ENCODE peak calls at places on chromosomes 6 and 20, in seven cellular contexts. N, D, E, C, S, A and F are unnamed samples. For H3K36me3 and H3K27me3, the result is how much of the 10 kb centered on the place peaks cover.

GRCh38 chr6:10140824-10141223 is 274.1 kb downstream of the TFAP2A start:
- DNase-seq in C (no peak), E (no peak), S (no peak), D (no peak), N (no peak), A (peak), F (peak)

GRCh38 chr6:156729248-156729647 is 47.9 kb upstream of the ARID1B start:
- DNase-seq in D (peak), N (no peak), S (peak), C (no peak), E (no peak), A (peak), F (peak)

GRCh38 chr6:1872649-1873131 is 263.0 kb downstream of the FOXC1 start:
- DNase-seq in C (no peak), S (peak), A (peak), E (peak), N (no peak), D (no peak), F (no peak)

GRCh38 chr6:138815797-138816528 is 20.1 kb downstream of the ECT2L start:
- DNase-seq in N (peak), A (peak), E (peak), C (no peak), S (peak), D (peak), F (peak)

GRCh38 chr6:69729870-69730449 is 66.8 kb downstream of the LMBRD1 start:
- DNase-seq in N (no peak), C (no peak), E (no peak), S (peak), A (no peak), D (peak), F (peak)

GRCh38 chr6:51019785-51020184 is 201.1 kb downstream of the TFAP2B start:
- DNase-seq in D (no peak), S (no peak), N (no peak), E (no peak), C (no peak), A (no peak), F (no peak)

GRCh38 chr6:105713474-105714118 is 310.7 kb upstream of the PREP start:
- DNase-seq in S (peak), D (no peak), C (no peak), A (no peak), N (no peak), E (peak), F (peak)

GRCh38 chr6:163626073-163626867 is 211.8 kb downstream of the QKI start:
- DNase-seq in N (no peak), A (peak), D (no peak), E (no peak), C (no peak), S (no peak), F (no peak)

GRCh38 chr6:53754330-53754729 is 40.5 kb upstream of the LRRC1 start:
- DNase-seq in D (no peak), A (no peak), E (no peak), N (no peak), C (no peak), S (no peak), F (no peak)

GRCh38 chr6:5213851-5214507 is 46.8 kb downstream of the LYRM4 start:
- DNase-seq in N (peak), E (no peak), C (no peak), S (peak), D (no peak), A (peak), F (no peak)

GRCh38 chr20:50496773-50497375 is 13.3 kb upstream of the PTPN1 start:
- DNase-seq in C (no peak), S (no peak), N (no peak), A (no peak), D (no peak), E (no peak), F (peak)

GRCh38 chr6:163564536-163564935 is 150.0 kb downstream of the QKI start:
- DNase-seq in C (no peak), S (no peak), A (no peak), N (no peak), E (no peak), D (no peak), F (no peak)

GRCh38 chr20:381581-382290 is 1.2 kb downstream of the TRIB3 start:
- DNase-seq in N (peak), D (peak), A (peak), S (peak), C (peak), E (peak), F (peak)

GRCh38 chr6:108921547-108922331 is 73.5 kb downstream of the ARMC2 start:
- DNase-seq in N (no peak), S (peak), E (no peak), D (peak), A (no peak), C (no peak), F (no peak)

GRCh38 chr20:41205313-41205712 is 68.0 kb downstream of the PLCG1 start:
- DNase-seq in N (no peak), C (no peak), A (no peak), S (no peak), E (no peak), D (no peak), F (no peak)

GRCh38 chr20:6501061-6501460 is 266.4 kb upstream of the BMP2 start:
- DNase-seq in C (no peak), E (no peak), D (no peak), A (peak), N (no peak), S (peak), F (peak)

GRCh38 chr20:32538526-32538918 is 46.6 kb downstream of the NOL4L start:
- DNase-seq in A (peak), E (no peak), S (no peak), C (peak), N (no peak), D (no peak), F (no peak)

GRCh38 chr20:10511507-10512231 is 76.6 kb downstream of the SLX4IP start:
- DNase-seq in S (peak), E (peak), C (peak), D (peak), N (peak), A (peak), F (peak)

GRCh38 chr6:151276112-151276745 is 36.5 kb downstream of the AKAP12 start:
- DNase-seq in C (no peak), A (peak), E (peak), N (no peak), D (no peak), S (peak), F (peak)

GRCh38 chr6:159312204-159312603 is 143.0 kb downstream of the FNDC1 start:
- DNase-seq in C (no peak), N (no peak), S (no peak), D (no peak), A (no peak), E (no peak), F (no peak)

GRCh38 chr6:159315562-159315961 is 146.4 kb downstream of the FNDC1 start:
- DNase-seq in E (no peak), D (no peak), C (no peak), S (no peak), A (no peak), N (no peak), F (no peak)

GRCh38 chr6:159313023-159313422 is 143.8 kb downstream of the FNDC1 start:
- DNase-seq in A (no peak), E (no peak), C (no peak), D (no peak), N (no peak), S (no peak), F (no peak)

GRCh38 chr6:159309723-159310122 is 140.5 kb downstream of the FNDC1 start:
- DNase-seq in S (no peak), C (no peak), D (no peak), N (no peak), E (no peak), A (no peak), F (no peak)

GRCh38 chr6:159311618-159312017 is 142.4 kb downstream of the FNDC1 start:
- DNase-seq in N (no peak), E (peak), C (no peak), D (no peak), A (no peak), S (no peak), F (peak)
- TF ChIP-seq CTCF in N (no peak), E (peak), C (peak), D (no peak), A (no peak), S (no peak), F (peak)

GRCh38 chr6:13953061-13953705 is 28.4 kb downstream of the RNF182 start:
- DNase-seq in N (no peak), S (peak), A (peak), C (no peak), E (no peak), D (no peak), F (peak)
- H3K36me3 ChIP-seq in N (under half), S (under half), A (under half), C (under half), E (under half), D (under half), F (under half)

GRCh38 chr20:2599265-2600060 is 53.0 kb upstream of the NOP56 start:
- DNase-seq in D (no peak), E (peak), C (no peak), A (no peak), N (no peak), S (no peak), F (no peak)

GRCh38 chr20:2595076-2595475 is 57.4 kb upstream of the NOP56 start:
- DNase-seq in S (no peak), C (no peak), D (no peak), E (no peak), A (no peak), N (no peak), F (no peak)

GRCh38 chr20:2596673-2597279 is 55.7 kb upstream of the NOP56 start:
- DNase-seq in E (no peak), A (peak), C (no peak), S (peak), D (no peak), N (no peak), F (no peak)

DNA sequence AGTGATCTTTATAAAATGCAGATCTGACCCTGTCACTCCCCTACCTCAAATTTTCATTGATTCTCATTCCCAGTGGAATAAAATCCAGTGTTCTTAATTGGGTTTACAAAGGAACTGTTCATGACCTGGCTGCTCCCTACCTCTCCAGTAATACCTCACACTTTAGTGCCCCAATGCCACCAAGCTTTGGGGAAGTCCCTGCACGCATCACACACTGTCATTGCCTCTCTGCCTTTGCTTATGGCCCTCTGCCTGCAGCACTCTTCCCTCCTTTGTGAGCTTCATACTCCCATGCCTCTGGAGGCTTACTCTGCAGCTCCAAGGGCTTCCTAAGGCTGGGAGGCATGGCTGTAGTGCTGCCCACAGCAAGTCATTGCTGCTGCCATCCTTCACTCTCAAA is 57.4 kb downstream of the TMC2 start:
- DNase-seq in C (no peak), E (no peak), S (no peak), N (no peak), D (no peak), A (no peak), F (no peak)
- H3K27me3 ChIP-seq in C (under half), E (under half), S (under half), N (under half), D (under half), A (under half), F (under half)

GRCh38 chr20:45487231-45487635 is 17.7 kb downstream of the WFDC2 start:
- DNase-seq in S (no peak), A (no peak), E (peak), N (peak), D (no peak), C (no peak), F (no peak)
- TF ChIP-seq CTCF in S (peak), A (peak), E (peak), N (peak), D (peak), C (peak), F (no peak)

GRCh38 chr6:90080876-90081464 is 186.7 kb downstream of the GJA10 start:
- DNase-seq in A (no peak), N (no peak), S (no peak), D (no peak), E (no peak), C (peak), F (no peak)
- H3K36me3 ChIP-seq in A (under half), N (under half), S (under half), D (under half), E (under half), C (under half), F (under half)

DNA sequence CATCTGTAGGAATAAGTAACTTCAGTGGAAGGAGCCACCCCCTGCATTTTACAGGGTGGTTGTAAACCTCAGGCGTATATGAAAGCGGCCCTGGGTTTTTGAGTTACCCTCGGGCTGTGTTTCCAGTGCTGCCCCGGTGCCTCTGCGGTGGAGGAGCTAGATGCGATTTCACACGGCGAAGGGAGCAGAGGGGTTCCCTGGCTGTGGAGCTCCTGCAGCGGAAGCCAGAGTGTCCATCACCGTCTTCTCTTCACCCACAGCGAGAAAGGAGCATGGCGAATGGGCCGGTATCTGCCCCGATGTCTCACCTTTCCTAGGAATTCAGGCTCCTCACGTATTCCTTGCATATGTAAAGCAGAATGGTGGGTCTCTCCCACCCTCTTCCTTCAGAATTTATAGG is 253.6 kb downstream of the THBS2 start:
- DNase-seq in A (no peak), D (no peak), S (no peak), N (no peak), C (no peak), E (no peak), F (no peak)
- H3K27me3 ChIP-seq in A (under half), D (under half), S (under half), N (under half), C (under half), E (under half), F (under half)

DNA sequence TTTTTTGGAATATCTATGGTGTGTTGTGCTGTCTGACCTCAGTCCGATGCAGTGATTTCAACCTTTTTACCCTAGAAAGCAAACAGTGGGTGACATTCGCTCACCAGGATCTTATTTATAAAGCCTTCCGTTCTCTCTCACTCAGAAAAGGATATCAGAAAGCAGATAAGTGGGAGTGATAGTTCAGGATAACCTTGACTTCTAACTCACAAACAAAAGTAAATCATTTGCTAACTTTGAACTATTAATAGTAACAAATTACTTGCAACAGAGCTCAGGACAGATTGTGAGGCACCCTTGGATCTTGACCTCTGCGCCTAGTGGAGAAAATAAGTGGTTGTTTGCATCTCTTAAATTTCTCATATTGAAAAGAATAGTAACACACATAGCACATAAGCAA is 637.1 kb upstream of the CITED2 start:
- DNase-seq in D (no peak), E (no peak), C (no peak), S (no peak), A (no peak), N (no peak), F (no peak)
- TF ChIP-seq CTCF in D (no peak), E (no peak), C (no peak), S (no peak), A (no peak), N (no peak), F (no peak)

DNA sequence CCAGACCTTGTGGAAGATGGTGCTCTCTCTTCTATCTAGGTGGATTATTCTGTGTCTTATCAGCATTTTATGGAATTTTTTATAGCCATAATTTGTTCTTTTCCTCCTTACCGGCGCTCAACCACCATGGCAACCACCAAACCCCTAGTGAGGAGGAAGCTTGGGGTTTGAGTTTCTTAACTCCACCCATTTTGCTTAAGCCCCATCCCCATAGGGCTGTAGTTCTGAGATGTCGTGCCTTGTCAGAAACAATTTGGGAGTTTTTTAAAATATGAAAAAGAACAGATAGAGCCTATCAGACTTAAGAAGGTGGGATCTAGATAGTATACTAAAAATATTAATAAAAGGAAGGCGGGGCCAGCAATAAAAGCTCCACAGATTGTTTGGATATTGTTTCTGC is 5.5 kb downstream of the BRD2 start:
- DNase-seq in E (peak), N (no peak), C (peak), D (peak), A (peak), S (peak), F (peak)
- H3K36me3 ChIP-seq in E (under half), N (under half), C (half or more), D (half or more), A (half or more), S (half or more), F (under half)

GRCh38 chr6:149924933-149925252 is 2.0 kb upstream of the RAET1G start:
- DNase-seq in A (no peak), N (no peak), D (no peak), E (no peak), S (no peak), C (no peak), F (no peak)

GRCh38 chr6:149922642-149923326 is at the start of gene RAET1G:
- DNase-seq in N (peak), C (peak), S (peak), A (peak), D (peak), E (peak), F (peak)

GRCh38 chr6:149925253-149925973 is 2.5 kb upstream of the RAET1G start:
- DNase-seq in A (peak), E (peak), D (no peak), C (no peak), S (no peak), N (no peak), F (no peak)

GRCh38 chr6:149924206-149924932 is 1.4 kb upstream of the RAET1G start:
- DNase-seq in E (no peak), D (no peak), S (no peak), C (no peak), N (no peak), A (no peak), F (no peak)

DNA sequence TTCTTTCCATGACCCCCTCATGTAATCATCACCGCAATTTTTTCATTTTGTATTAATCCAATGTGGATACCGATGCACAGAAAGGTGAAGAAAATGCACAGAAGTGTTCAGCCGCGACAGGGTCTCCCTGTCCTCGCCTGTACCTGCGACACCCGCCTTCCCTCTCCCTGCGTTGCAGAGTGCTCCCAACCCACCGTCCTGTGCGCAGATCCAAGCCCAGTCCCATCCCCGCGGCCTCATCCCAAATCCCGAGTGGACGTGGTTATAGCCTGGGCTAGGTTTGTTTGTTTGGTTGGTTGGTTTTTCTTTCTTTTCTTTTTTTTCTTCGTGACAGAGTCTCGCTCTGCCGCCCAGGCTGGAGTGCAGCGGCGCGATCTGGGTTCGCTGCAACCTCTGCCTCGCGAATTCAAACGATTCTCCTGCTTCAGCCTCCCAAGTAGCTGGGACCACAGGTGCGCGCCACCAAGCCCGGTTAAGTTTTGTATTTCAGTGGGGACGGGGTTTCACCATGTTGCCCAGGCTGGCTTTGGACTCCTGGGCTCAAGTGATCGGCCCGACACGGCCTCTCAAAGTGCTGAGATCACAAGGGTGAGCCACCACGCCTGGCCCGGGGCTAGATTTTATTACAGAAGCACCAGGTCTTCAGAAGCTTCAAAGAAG is 536 bp upstream of the RAET1G start:
- DNase-seq in D (no peak), A (no peak), N (no peak), S (no peak), E (no peak), C (no peak), F (no peak)
- H3K27me3 ChIP-seq in D (half or more), A (under half), N (under half), S (under half), E (half or more), C (under half), F (under half)